ENCODE peak calls at places on chromosomes 11 and 22, in ten cellular contexts. One of them, this sample, is unnamed.
A peak's percentile ranks its signal among the peaks of the same experiment; 100 is the strongest.

GRCh38 chr11:68753300-68753699 is 2.0 kb upstream of the TESMIN start:
- DNase-seq in HCT116: no peak
- DNase-seq in IMR-90: no peak
- DNase-seq in transverse colon: no peak
- DNase-seq in body of pancreas: no peak
- DNase-seq in tibial nerve: no peak
- DNase-seq in A549: no peak
- DNase-seq in heart left ventricle: no peak
- DNase-seq in ovary: no peak
- DNase-seq in H54: no peak
- DNase-seq in this sample: no peak

GRCh38 chr22:23181763-23182288 is 1.5 kb downstream of the BCR start:
- DNase-seq in HCT116: no peak
- DNase-seq in IMR-90: no peak
- DNase-seq in transverse colon: no peak
- DNase-seq in body of pancreas: no peak
- DNase-seq in tibial nerve: no peak
- DNase-seq in A549: no peak
- DNase-seq in heart left ventricle: no peak
- DNase-seq in ovary: no peak
- DNase-seq in H54: no peak
- DNase-seq in this sample: no peak

GRCh38 chr11:3137486-3138177 is 27.5 kb downstream of the OSBPL5 start:
- DNase-seq in HCT116: no peak
- DNase-seq in IMR-90: no peak
- DNase-seq in transverse colon: no peak
- DNase-seq in body of pancreas: no peak
- DNase-seq in tibial nerve: no peak
- DNase-seq in A549: no peak
- DNase-seq in heart left ventricle: peak; percentile 33
- DNase-seq in ovary: no peak
- DNase-seq in H54: no peak
- DNase-seq in this sample: no peak

GRCh38 chr22:30392661-30393321 is 4.0 kb upstream of the SEC14L2 start:
- DNase-seq in HCT116: no peak
- DNase-seq in IMR-90: no peak
- DNase-seq in transverse colon: no peak
- DNase-seq in body of pancreas: no peak
- DNase-seq in tibial nerve: no peak
- DNase-seq in A549: no peak
- DNase-seq in heart left ventricle: no peak
- DNase-seq in ovary: no peak
- DNase-seq in H54: no peak
- DNase-seq in this sample: no peak

GRCh38 chr11:24866743-24867142 is 369.9 kb downstream of the LUZP2 start:
- DNase-seq in HCT116: no peak
- DNase-seq in IMR-90: no peak
- DNase-seq in transverse colon: no peak
- DNase-seq in body of pancreas: no peak
- DNase-seq in tibial nerve: no peak
- DNase-seq in A549: no peak
- DNase-seq in heart left ventricle: no peak
- DNase-seq in ovary: no peak
- DNase-seq in H54: no peak
- DNase-seq in this sample: no peak

GRCh38 chr11:36097219-36097650 is 153.4 kb downstream of the LDLRAD3 start:
- DNase-seq in HCT116: no peak
- DNase-seq in IMR-90: no peak
- DNase-seq in transverse colon: no peak
- DNase-seq in body of pancreas: no peak
- DNase-seq in tibial nerve: no peak
- DNase-seq in A549: no peak
- DNase-seq in heart left ventricle: no peak
- DNase-seq in ovary: no peak
- DNase-seq in H54: no peak
- DNase-seq in this sample: no peak

GRCh38 chr11:93784935-93785360 is 866 bp downstream of the MED17 start:
- DNase-seq in HCT116: peak; percentile 2
- DNase-seq in IMR-90: no peak
- DNase-seq in transverse colon: no peak
- DNase-seq in body of pancreas: no peak
- DNase-seq in tibial nerve: no peak
- DNase-seq in A549: no peak
- DNase-seq in heart left ventricle: no peak
- DNase-seq in ovary: no peak
- DNase-seq in H54: no peak
- DNase-seq in this sample: no peak

GRCh38 chr11:8265681-8266241 is 2.1 kb upstream of the LMO1 start:
- DNase-seq in HCT116: no peak
- DNase-seq in IMR-90: no peak
- DNase-seq in transverse colon: no peak
- DNase-seq in body of pancreas: no peak
- DNase-seq in tibial nerve: no peak
- DNase-seq in A549: peak; percentile 71
- DNase-seq in heart left ventricle: no peak
- DNase-seq in ovary: no peak
- DNase-seq in H54: peak; percentile 58
- DNase-seq in this sample: no peak

GRCh38 chr11:131664811-131665210 is 294.4 kb downstream of the NTM start:
- DNase-seq in HCT116: no peak
- DNase-seq in IMR-90: no peak
- DNase-seq in transverse colon: no peak
- DNase-seq in body of pancreas: no peak
- DNase-seq in tibial nerve: no peak
- DNase-seq in A549: no peak
- DNase-seq in heart left ventricle: no peak
- DNase-seq in ovary: no peak
- DNase-seq in H54: no peak
- DNase-seq in this sample: no peak

GRCh38 chr11:2808850-2809847 is 76.4 kb downstream of the CDKN1C start:
- DNase-seq in HCT116: no peak
- DNase-seq in IMR-90: no peak
- DNase-seq in transverse colon: peak; percentile 6
- DNase-seq in body of pancreas: peak; percentile 5
- DNase-seq in tibial nerve: peak; percentile 13
- DNase-seq in A549: no peak
- DNase-seq in heart left ventricle: peak; percentile 17
- DNase-seq in ovary: peak; percentile 63
- DNase-seq in H54: no peak
- DNase-seq in this sample: no peak

GRCh38 chr22:49570032-49570848 is 257.4 kb downstream of the BRD1 start:
- DNase-seq in HCT116: no peak
- DNase-seq in IMR-90: no peak
- DNase-seq in transverse colon: peak; percentile 3
- DNase-seq in body of pancreas: no peak
- DNase-seq in tibial nerve: no peak
- DNase-seq in A549: no peak
- DNase-seq in heart left ventricle: no peak
- DNase-seq in ovary: no peak
- DNase-seq in H54: no peak
- DNase-seq in this sample: no peak

GRCh38 chr11:69044111-69045013 is 4.4 kb upstream of the TPCN2 start:
- DNase-seq in HCT116: peak; percentile 68
- DNase-seq in IMR-90: peak; percentile 72
- DNase-seq in transverse colon: peak; percentile 80
- DNase-seq in body of pancreas: peak; percentile 78
- DNase-seq in tibial nerve: peak; percentile 61
- DNase-seq in A549: peak; percentile 80
- DNase-seq in heart left ventricle: peak; percentile 87
- DNase-seq in ovary: peak; percentile 67
- DNase-seq in H54: peak; percentile 77
- DNase-seq in this sample: no peak

GRCh38 chr11:11407065-11407737 is 54.2 kb upstream of the CSNK2A3 start:
- DNase-seq in HCT116: no peak
- DNase-seq in IMR-90: no peak
- DNase-seq in transverse colon: peak; percentile 53
- DNase-seq in body of pancreas: no peak
- DNase-seq in tibial nerve: no peak
- DNase-seq in A549: no peak
- DNase-seq in heart left ventricle: peak; percentile 59
- DNase-seq in ovary: peak; percentile 20
- DNase-seq in H54: no peak
- DNase-seq in this sample: no peak

GRCh38 chr11:79242616-79243015 is 198.2 kb downstream of the TENM4 start:
- DNase-seq in HCT116: no peak
- DNase-seq in IMR-90: no peak
- DNase-seq in transverse colon: no peak
- DNase-seq in body of pancreas: no peak
- DNase-seq in tibial nerve: no peak
- DNase-seq in A549: no peak
- DNase-seq in heart left ventricle: no peak
- DNase-seq in ovary: no peak
- DNase-seq in H54: no peak
- DNase-seq in this sample: no peak

GRCh38 chr11:79069504-79069903 is 371.3 kb downstream of the TENM4 start:
- DNase-seq in HCT116: no peak
- DNase-seq in IMR-90: no peak
- DNase-seq in transverse colon: no peak
- DNase-seq in body of pancreas: no peak
- DNase-seq in tibial nerve: no peak
- DNase-seq in A549: no peak
- DNase-seq in heart left ventricle: no peak
- DNase-seq in ovary: no peak
- DNase-seq in H54: no peak
- DNase-seq in this sample: no peak

GRCh38 chr11:67463680-67464410 is 5.2 kb downstream of the TMEM134 start:
- DNase-seq in HCT116: peak; percentile 73
- DNase-seq in IMR-90: no peak
- DNase-seq in transverse colon: peak; percentile 69
- DNase-seq in body of pancreas: peak; percentile 37
- DNase-seq in tibial nerve: peak; percentile 60
- DNase-seq in A549: peak; percentile 91
- DNase-seq in heart left ventricle: peak; percentile 67
- DNase-seq in ovary: no peak
- DNase-seq in H54: peak; percentile 96
- DNase-seq in this sample: no peak

GRCh38 chr11:121479355-121479754 is 26.6 kb upstream of the SORL1-AS1 start:
- DNase-seq in HCT116: no peak
- DNase-seq in IMR-90: no peak
- DNase-seq in transverse colon: no peak
- DNase-seq in body of pancreas: no peak
- DNase-seq in tibial nerve: no peak
- DNase-seq in A549: no peak
- DNase-seq in heart left ventricle: no peak
- DNase-seq in ovary: no peak
- DNase-seq in H54: no peak
- DNase-seq in this sample: no peak

GRCh38 chr11:78350646-78351165 is 66.9 kb downstream of the GAB2 start:
- DNase-seq in HCT116: no peak
- DNase-seq in IMR-90: peak; percentile 47
- DNase-seq in transverse colon: no peak
- DNase-seq in body of pancreas: no peak
- DNase-seq in tibial nerve: no peak
- DNase-seq in A549: no peak
- DNase-seq in heart left ventricle: peak; percentile 35
- DNase-seq in ovary: no peak
- DNase-seq in H54: no peak
- DNase-seq in this sample: no peak

GRCh38 chr22:42883970-42884369 is 26.9 kb upstream of the ARFGAP3 start:
- DNase-seq in HCT116: no peak
- DNase-seq in IMR-90: no peak
- DNase-seq in transverse colon: no peak
- DNase-seq in body of pancreas: peak; percentile 55
- DNase-seq in tibial nerve: no peak
- DNase-seq in A549: no peak
- DNase-seq in heart left ventricle: no peak
- DNase-seq in ovary: no peak
- DNase-seq in H54: no peak
- DNase-seq in this sample: no peak

GRCh38 chr11:62854013-62854824 is 14.8 kb upstream of the WDR74 start:
- DNase-seq in HCT116: no peak
- DNase-seq in IMR-90: no peak
- DNase-seq in transverse colon: no peak
- DNase-seq in body of pancreas: no peak
- DNase-seq in tibial nerve: no peak
- DNase-seq in A549: no peak
- DNase-seq in heart left ventricle: no peak
- DNase-seq in ovary: no peak
- DNase-seq in H54: no peak
- DNase-seq in this sample: no peak
- TF ChIP-seq POLR2A in HCT116: no peak
- TF ChIP-seq POLR2A in IMR-90: no peak
- TF ChIP-seq POLR2A in transverse colon: no peak
- TF ChIP-seq POLR2A in body of pancreas: no peak
- TF ChIP-seq POLR2A in tibial nerve: no peak
- TF ChIP-seq POLR2A in A549: no peak
- TF ChIP-seq POLR2A in heart left ventricle: no peak
- TF ChIP-seq POLR2A in ovary: no peak
- TF ChIP-seq POLR2A in H54: no peak
- TF ChIP-seq POLR2A in this sample: no peak

DNA sequence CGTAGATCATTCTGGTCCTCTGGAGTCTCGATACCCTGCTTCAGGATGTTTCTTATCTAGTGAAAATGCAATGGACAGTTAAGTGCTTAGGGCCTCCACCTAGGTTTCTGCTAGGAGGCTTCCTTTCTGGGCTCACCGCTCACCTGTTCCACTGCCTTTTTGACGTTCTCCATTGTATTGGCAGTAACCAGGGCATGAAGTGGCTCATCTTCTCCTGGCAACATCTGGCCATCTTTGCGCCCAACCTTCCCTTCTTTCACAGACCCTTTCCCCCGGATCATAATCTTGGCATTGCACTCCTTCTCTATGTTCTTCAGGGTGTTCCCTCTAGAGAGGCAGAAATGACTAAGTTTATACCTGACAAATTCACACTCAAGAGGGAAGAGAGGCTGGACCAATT is 9.1 kb downstream of the SF1 start:
- DNase-seq in HCT116: no peak
- DNase-seq in IMR-90: no peak
- DNase-seq in transverse colon: no peak
- DNase-seq in body of pancreas: no peak
- DNase-seq in tibial nerve: no peak
- DNase-seq in A549: no peak
- DNase-seq in heart left ventricle: no peak
- DNase-seq in ovary: no peak
- DNase-seq in H54: no peak
- DNase-seq in this sample: no peak
- TF ChIP-seq POLR2A in HCT116: no peak
- TF ChIP-seq POLR2A in IMR-90: no peak
- TF ChIP-seq POLR2A in transverse colon: no peak
- TF ChIP-seq POLR2A in body of pancreas: no peak
- TF ChIP-seq POLR2A in tibial nerve: no peak
- TF ChIP-seq POLR2A in A549: no peak
- TF ChIP-seq POLR2A in heart left ventricle: no peak
- TF ChIP-seq POLR2A in ovary: no peak
- TF ChIP-seq POLR2A in H54: no peak
- TF ChIP-seq POLR2A in this sample: no peak

GRCh38 chr11:73876424-73877300 is at the start of the genes COA4 and PAAF1:
- DNase-seq in HCT116: peak; percentile 96
- DNase-seq in IMR-90: peak; percentile 95
- DNase-seq in transverse colon: peak; percentile 96
- DNase-seq in body of pancreas: peak; percentile 94
- DNase-seq in tibial nerve: peak; percentile 86
- DNase-seq in A549: peak; percentile 96
- DNase-seq in heart left ventricle: peak; percentile 95
- DNase-seq in ovary: peak; percentile 91
- DNase-seq in H54: peak; percentile 90
- DNase-seq in this sample: no peak
- TF ChIP-seq POLR2A in HCT116: peak; percentile 35
- TF ChIP-seq POLR2A in IMR-90: peak; percentile 68
- TF ChIP-seq POLR2A in transverse colon: peak; percentile 73
- TF ChIP-seq POLR2A in body of pancreas: peak; percentile 41
- TF ChIP-seq POLR2A in tibial nerve: peak; percentile 50
- TF ChIP-seq POLR2A in A549: peak; percentile 77
- TF ChIP-seq POLR2A in heart left ventricle: peak; percentile 76
- TF ChIP-seq POLR2A in ovary: peak; percentile 33
- TF ChIP-seq POLR2A in H54: peak; percentile 74
- TF ChIP-seq POLR2A in this sample: no peak

GRCh38 chr11:46250071-46251052 is 27.1 kb upstream of the CREB3L1 start:
- DNase-seq in HCT116: no peak
- DNase-seq in IMR-90: peak; percentile 70
- DNase-seq in transverse colon: no peak
- DNase-seq in body of pancreas: no peak
- DNase-seq in tibial nerve: no peak
- DNase-seq in A549: no peak
- DNase-seq in heart left ventricle: no peak
- DNase-seq in ovary: no peak
- DNase-seq in H54: no peak
- DNase-seq in this sample: no peak
- TF ChIP-seq POLR2A in HCT116: no peak
- TF ChIP-seq POLR2A in IMR-90: no peak
- TF ChIP-seq POLR2A in transverse colon: no peak
- TF ChIP-seq POLR2A in body of pancreas: no peak
- TF ChIP-seq POLR2A in tibial nerve: no peak
- TF ChIP-seq POLR2A in A549: no peak
- TF ChIP-seq POLR2A in heart left ventricle: no peak
- TF ChIP-seq POLR2A in ovary: no peak
- TF ChIP-seq POLR2A in H54: no peak
- TF ChIP-seq POLR2A in this sample: no peak